ENCODE peak calls at places on chromosomes 7 and 10, in eight cellular contexts. C is CD4-positive, alpha-beta T cell; Q is dorsolateral prefrontal cortex; Z is OCI-LY7; F is cardiac fibroblast; T is B cell; I is lower leg skin; P is foreskin fibroblast. H is an unnamed sample.

GRCh38 chr10:46556515-46557318 is at the start of gene GPRIN2:
- DNase-seq in I (peak), P (no peak), Q (peak), Z (no peak), T (no peak), F (no peak), C (no peak), H (no peak)

GRCh38 chr10:123795846-123796590 is 95.6 kb downstream of the CPXM2 start:
- DNase-seq in T (no peak), F (no peak), Q (no peak), I (peak), Z (no peak), C (no peak), P (no peak), H (no peak)

GRCh38 chr10:59283456-59284082 is 78.8 kb downstream of the FAM13C start:
- DNase-seq in C (no peak), P (no peak), Z (no peak), T (no peak), F (no peak), Q (peak), I (no peak), H (no peak)

GRCh38 chr7:137985253-137985896 is 16.5 kb downstream of the CREB3L2 start:
- DNase-seq in T (no peak), Z (peak), I (no peak), F (no peak), P (no peak), Q (no peak), C (no peak), H (peak)

GRCh38 chr10:68586622-68587325 is 26.6 kb downstream of the TET1 start:
- DNase-seq in Z (no peak), T (no peak), I (no peak), F (no peak), P (peak), Q (no peak), C (no peak), H (no peak)

GRCh38 chr10:95759233-95759826 is 3.4 kb downstream of the ENTPD1 start:
- DNase-seq in T (no peak), Q (no peak), I (no peak), F (no peak), P (peak), C (no peak), Z (no peak), H (no peak)

GRCh38 chr7:11026452-11027359 is 53.0 kb downstream of the PHF14 start:
- DNase-seq in P (peak), Q (no peak), Z (no peak), C (no peak), T (no peak), I (no peak), F (no peak), H (no peak)

GRCh38 chr10:70132098-70133029 is at the start of gene AIFM2:
- DNase-seq in I (peak), T (no peak), F (peak), Z (no peak), C (peak), P (peak), Q (no peak), H (peak)

GRCh38 chr10:12208460-12208859 is 12.5 kb downstream of the CDC123 start:
- DNase-seq in F (no peak), I (no peak), Z (no peak), Q (no peak), P (no peak), C (no peak), T (no peak), H (no peak)

GRCh38 chr10:124550305-124551034 is 88.8 kb downstream of the LHPP start:
- DNase-seq in F (no peak), Q (no peak), I (no peak), C (no peak), P (no peak), T (peak), Z (no peak), H (no peak)

GRCh38 chr10:95314519-95314918 is 23.7 kb upstream of the PDLIM1 start:
- DNase-seq in C (no peak), I (no peak), Q (no peak), P (no peak), F (no peak), Z (no peak), T (no peak), H (no peak)

GRCh38 chr7:64868469-64868868 is 34.6 kb upstream of the ZNF273 start:
- DNase-seq in C (no peak), I (no peak), P (no peak), Z (no peak), Q (no peak), T (no peak), F (no peak), H (no peak)

GRCh38 chr10:88004451-88004850 is 141.0 kb downstream of the PTEN start:
- DNase-seq in Q (no peak), C (no peak), T (no peak), I (no peak), P (peak), F (peak), Z (no peak), H (no peak)

GRCh38 chr7:19020062-19020461 is 97.4 kb downstream of the TWIST1 start:
- DNase-seq in I (no peak), F (no peak), T (no peak), P (no peak), C (no peak), Q (no peak), Z (no peak), H (no peak)
- TF ChIP-seq CTCF in I (no peak), F (no peak), T (no peak), P (no peak), C (no peak), Q (no peak), Z (no peak), H (no peak)

GRCh38 chr7:151311294-151311864 is 30.2 kb upstream of the NUB1 start:
- DNase-seq in Z (peak), C (no peak), T (no peak), P (peak), F (no peak), I (peak), Q (no peak), H (no peak)
- TF ChIP-seq CTCF in Z (peak), C (no peak), T (no peak), P (no peak), F (peak), I (no peak), Q (no peak), H (peak)

GRCh38 chr7:108037748-108038147 is 34.8 kb upstream of the LAMB1 start:
- DNase-seq in I (no peak), F (no peak), C (no peak), Q (no peak), T (no peak), P (no peak), Z (no peak), H (no peak)
- TF ChIP-seq CTCF in I (no peak), F (no peak), C (no peak), Q (no peak), T (no peak), P (no peak), Z (no peak), H (no peak)

DNA sequence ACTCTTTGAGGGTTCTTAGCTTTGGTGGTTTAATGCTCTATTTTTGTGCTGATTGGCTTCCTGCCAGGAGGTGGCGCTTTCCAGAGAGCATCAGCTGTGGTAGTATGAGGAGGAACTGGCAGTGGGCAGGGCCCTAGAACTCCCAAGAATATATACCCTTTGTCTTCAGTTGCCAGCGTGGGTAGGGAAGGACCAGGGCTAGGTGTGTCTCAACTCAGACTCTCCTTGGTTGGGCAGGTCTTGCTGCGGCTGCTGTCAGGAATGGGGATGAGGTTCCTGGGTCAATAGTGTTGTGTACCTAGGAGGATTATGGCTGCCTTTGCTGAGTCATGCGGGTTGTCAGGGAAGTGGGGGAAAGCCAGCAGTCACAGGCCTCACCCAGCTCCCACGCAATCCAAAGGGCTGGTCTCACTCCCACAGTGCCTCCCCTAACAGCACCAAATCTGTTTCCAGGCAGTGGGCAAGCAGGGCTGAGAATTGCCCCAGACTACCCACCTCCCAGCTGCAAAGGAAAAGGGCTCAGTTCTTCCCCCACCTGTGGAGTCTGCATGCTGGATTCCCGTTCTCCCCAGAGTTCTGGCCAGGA is 191.5 kb downstream of the PHTF2 start:
- DNase-seq in T (no peak), P (no peak), F (peak), I (no peak), Z (peak), Q (no peak), C (no peak), H (no peak)
- TF ChIP-seq CTCF in T (peak), P (no peak), F (no peak), I (no peak), Z (peak), Q (no peak), C (no peak), H (peak)

DNA sequence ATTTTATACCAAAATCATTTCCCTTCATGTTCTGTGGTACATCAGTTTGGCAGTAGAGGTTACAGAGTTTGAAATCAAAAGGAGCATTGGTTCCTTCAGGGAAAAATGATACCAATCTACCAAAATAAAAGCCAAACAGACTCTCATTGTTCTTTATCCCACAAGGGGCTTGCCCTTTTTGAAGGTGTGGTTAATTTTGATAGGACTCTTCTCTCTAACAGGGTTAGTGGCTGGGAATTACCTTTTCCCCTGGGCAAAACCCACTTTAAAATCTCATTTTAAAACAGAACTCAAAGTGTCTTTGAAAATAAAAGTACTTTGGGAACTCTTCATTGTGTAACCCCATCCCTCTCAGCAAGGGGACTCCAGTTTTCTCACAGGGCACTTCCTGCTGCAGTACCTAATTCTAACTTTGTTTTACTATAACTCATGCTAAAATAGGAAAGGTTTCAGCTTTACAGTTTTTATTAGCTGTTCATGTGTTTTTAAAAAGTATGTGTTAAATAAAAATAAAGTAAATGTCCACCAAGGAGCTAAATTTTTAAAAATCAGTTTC is 30.6 kb downstream of the SMNDC1 start:
- DNase-seq in P (no peak), I (no peak), T (no peak), Z (no peak), F (no peak), C (no peak), Q (no peak), H (peak)
- TF ChIP-seq CTCF in P (no peak), I (no peak), T (no peak), Z (no peak), F (no peak), C (no peak), Q (no peak), H (no peak)

DNA sequence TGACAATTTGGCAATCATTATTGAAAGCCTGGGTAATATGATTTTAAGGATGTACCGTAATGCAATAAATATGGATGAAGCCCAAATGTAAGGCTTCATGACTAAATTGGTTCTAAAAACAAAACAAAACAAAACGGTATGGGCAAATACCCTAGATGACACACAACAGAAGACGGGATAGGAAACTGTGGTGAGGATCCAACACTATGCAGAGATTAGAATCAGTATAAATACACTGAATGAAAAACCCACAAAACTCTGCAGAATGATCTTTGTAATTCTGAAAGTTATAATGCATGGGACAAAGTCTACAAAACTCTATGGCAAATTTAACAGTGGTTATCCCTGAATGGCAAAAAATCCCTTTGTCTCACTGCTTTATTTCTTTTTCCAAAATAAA is 57.6 kb downstream of the MALSU1 start:
- DNase-seq in Z (no peak), Q (no peak), C (no peak), T (no peak), I (no peak), P (peak), F (no peak), H (no peak)
- TF ChIP-seq CTCF in Z (no peak), Q (no peak), C (no peak), T (no peak), I (no peak), P (no peak), F (no peak), H (no peak)